ENCODE peak calls at places on chromosomes 6 and 20, in seven cellular contexts. Y, G, L, O, K, A and P are unnamed samples.

GRCh38 chr6:15677822-15678221 is 15.0 kb upstream of the DTNBP1 start:
- DNase-seq in Y (no peak), G (no peak), L (no peak), O (no peak), K (no peak), A (no peak), P (no peak)

GRCh38 chr6:3915076-3915791 is 66.1 kb downstream of the FAM50B start:
- DNase-seq in Y (no peak), G (peak; percentile 14), L (no peak), O (no peak), K (no peak), A (peak; percentile 3), P (no peak)

GRCh38 chr20:58795181-58795922 is 55.4 kb downstream of the GNAS-AS1 start:
- DNase-seq in Y (no peak), G (no peak), L (no peak), O (no peak), K (no peak), A (no peak), P (no peak)

GRCh38 chr6:121285041-121285440 is 49.2 kb downstream of the TBC1D32 start:
- DNase-seq in Y (no peak), G (no peak), L (peak; percentile 74), O (no peak), K (no peak), A (no peak), P (no peak)

GRCh38 chr6:138477913-138478539 is 21.3 kb downstream of the NHSL1 start:
- DNase-seq in Y (no peak), G (no peak), L (no peak), O (no peak), K (no peak), A (no peak), P (no peak)

GRCh38 chr20:50191065-50191565 is 485 bp downstream of the CEBPB start:
- DNase-seq in Y (peak; percentile 75), G (no peak), L (no peak), O (peak; percentile 75), K (peak; percentile 76), A (peak; percentile 35), P (peak; percentile 45)

GRCh38 chr6:137728386-137729349 is 138.4 kb upstream of the TNFAIP3 start:
- DNase-seq in Y (no peak), G (no peak), L (peak; percentile 96), O (no peak), K (peak; percentile 43), A (no peak), P (no peak)

GRCh38 chr20:11373391-11373790 is 544.3 kb upstream of the BTBD3 start:
- DNase-seq in Y (no peak), G (no peak), L (peak; percentile 61), O (no peak), K (peak; percentile 16), A (no peak), P (no peak)

GRCh38 chr6:18235524-18235923 is 28.8 kb downstream of the DEK start:
- DNase-seq in Y (no peak), G (no peak), L (no peak), O (no peak), K (no peak), A (no peak), P (no peak)

GRCh38 chr20:63253438-63254236 is 626 bp downstream of the NKAIN4 start:
- DNase-seq in Y (no peak), G (peak; percentile 79), L (no peak), O (no peak), K (peak; percentile 55), A (no peak), P (no peak)

GRCh38 chr6:42138630-42139619 is 3.5 kb downstream of the C6orf132 start:
- DNase-seq in Y (no peak), G (peak; percentile 73), L (peak; percentile 42), O (no peak), K (no peak), A (no peak), P (no peak)

GRCh38 chr6:152458648-152459047 is 178.5 kb downstream of the SYNE1 start:
- DNase-seq in Y (no peak), G (no peak), L (peak; percentile 53), O (no peak), K (no peak), A (no peak), P (no peak)

GRCh38 chr20:57609842-57610167 is 10.4 kb downstream of the ZBP1 start:
- DNase-seq in Y (no peak), G (no peak), L (no peak), O (no peak), K (no peak), A (no peak), P (peak; percentile 19)

GRCh38 chr6:128036808-128037570 is 136.1 kb upstream of the THEMIS start:
- DNase-seq in Y (no peak), G (no peak), L (peak; percentile 52), O (no peak), K (no peak), A (no peak), P (no peak)

GRCh38 chr6:75291331-75291730 is 6.7 kb upstream of the TMEM30A start:
- DNase-seq in Y (no peak), G (no peak), L (no peak), O (no peak), K (no peak), A (no peak), P (no peak)

GRCh38 chr6:75290558-75290957 is 6.0 kb upstream of the TMEM30A start:
- DNase-seq in Y (no peak), G (no peak), L (no peak), O (no peak), K (no peak), A (no peak), P (no peak)

GRCh38 chr6:75290136-75290535 is 5.5 kb upstream of the TMEM30A start:
- DNase-seq in Y (no peak), G (no peak), L (no peak), O (no peak), K (no peak), A (no peak), P (no peak)

GRCh38 chr6:75291744-75292143 is 7.2 kb upstream of the TMEM30A start:
- DNase-seq in Y (no peak), G (no peak), L (no peak), O (no peak), K (no peak), A (no peak), P (no peak)

DNA sequence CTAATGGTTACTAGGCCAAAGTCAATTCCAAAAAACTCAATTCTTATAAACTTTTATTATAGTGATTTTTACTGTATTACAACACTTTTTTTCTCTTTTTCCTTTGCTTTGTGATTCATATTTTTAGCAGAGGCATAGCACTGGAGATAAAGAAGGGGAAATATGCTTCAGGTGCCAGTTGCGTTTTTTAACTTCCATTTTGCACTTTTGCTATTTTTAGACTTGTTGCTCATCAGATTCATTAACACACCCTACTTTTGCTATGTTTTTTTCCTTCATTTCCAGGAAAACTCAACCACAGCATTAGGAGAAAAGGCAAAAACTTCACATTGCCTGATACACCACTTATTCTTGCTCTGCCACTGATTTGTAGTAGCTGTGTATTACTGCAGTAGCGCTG is 7.9 kb upstream of the TMEM30A start:
- DNase-seq in Y (no peak), G (no peak), L (no peak), O (no peak), K (no peak), A (no peak), P (no peak)
- H3K27ac ChIP-seq in Y (no peak overlapping the region), G (no peak overlapping the region), L (no peak overlapping the region), O (no peak overlapping the region), K (no peak overlapping the region), A (no peak overlapping the region), P (no peak overlapping the region)

DNA sequence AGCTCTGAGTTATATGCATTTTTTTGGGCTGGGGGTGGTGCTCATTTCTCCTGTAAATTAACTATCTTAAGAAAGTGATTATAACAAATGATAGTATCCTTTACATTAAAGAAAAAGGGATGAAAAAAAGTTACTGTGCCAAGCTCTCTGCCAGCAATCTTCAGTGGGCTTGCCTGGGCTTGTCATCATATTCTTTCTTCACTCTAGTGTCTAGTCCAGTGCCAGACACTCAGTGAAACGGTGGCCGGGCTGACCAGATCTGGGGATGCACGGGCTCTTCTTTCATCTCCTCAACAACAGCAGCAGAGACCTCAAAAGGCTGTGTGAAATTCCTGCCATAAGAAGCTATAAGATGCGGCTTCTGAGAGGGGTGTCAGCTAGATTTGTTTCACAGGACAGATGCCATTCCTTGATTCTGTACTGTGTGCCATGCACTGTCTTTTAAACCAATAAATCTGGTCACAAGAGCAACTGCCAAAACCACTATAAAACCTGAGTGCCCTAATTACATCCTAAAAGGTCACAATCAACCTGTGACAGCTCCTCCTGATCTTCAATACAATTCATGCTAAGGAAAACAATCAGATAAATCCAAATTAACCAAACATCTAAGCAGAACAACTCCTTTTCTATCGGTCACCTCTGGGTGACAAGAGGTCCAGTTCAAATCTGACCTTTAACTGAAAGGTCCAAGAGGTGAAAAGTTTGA is 12.1 kb downstream of the EXOC2 start:
- DNase-seq in Y (no peak), G (no peak), L (no peak), O (no peak), K (no peak), A (no peak), P (no peak)
- H3K27ac ChIP-seq in Y (no peak overlapping the region), G (no peak overlapping the region), L (no peak overlapping the region), O (no peak overlapping the region), K (peak overlapping the region; percentile 50), A (no peak overlapping the region), P (no peak overlapping the region)

GRCh38 chr6:151075943-151076555 is 163.7 kb upstream of the AKAP12 start:
- DNase-seq in Y (no peak), G (peak; percentile 19), L (no peak), O (no peak), K (no peak), A (no peak), P (no peak)

GRCh38 chr6:151071295-151071694 is 168.5 kb upstream of the AKAP12 start:
- DNase-seq in Y (no peak), G (no peak), L (peak; percentile 89), O (no peak), K (no peak), A (no peak), P (no peak)

GRCh38 chr6:151075527-151075926 is 164.2 kb upstream of the AKAP12 start:
- DNase-seq in Y (no peak), G (no peak), L (peak; percentile 87), O (no peak), K (no peak), A (no peak), P (no peak)

GRCh38 chr6:151078655-151079054 is 161.1 kb upstream of the AKAP12 start:
- DNase-seq in Y (no peak), G (peak; percentile 35), L (no peak), O (no peak), K (no peak), A (no peak), P (no peak)

GRCh38 chr6:151075005-151075404 is 164.8 kb upstream of the AKAP12 start:
- DNase-seq in Y (no peak), G (no peak), L (no peak), O (no peak), K (no peak), A (no peak), P (no peak)
- H3K27ac ChIP-seq in Y (no peak overlapping the region), G (no peak overlapping the region), L (no peak overlapping the region), O (no peak overlapping the region), K (no peak overlapping the region), A (no peak overlapping the region), P (no peak overlapping the region)

DNA sequence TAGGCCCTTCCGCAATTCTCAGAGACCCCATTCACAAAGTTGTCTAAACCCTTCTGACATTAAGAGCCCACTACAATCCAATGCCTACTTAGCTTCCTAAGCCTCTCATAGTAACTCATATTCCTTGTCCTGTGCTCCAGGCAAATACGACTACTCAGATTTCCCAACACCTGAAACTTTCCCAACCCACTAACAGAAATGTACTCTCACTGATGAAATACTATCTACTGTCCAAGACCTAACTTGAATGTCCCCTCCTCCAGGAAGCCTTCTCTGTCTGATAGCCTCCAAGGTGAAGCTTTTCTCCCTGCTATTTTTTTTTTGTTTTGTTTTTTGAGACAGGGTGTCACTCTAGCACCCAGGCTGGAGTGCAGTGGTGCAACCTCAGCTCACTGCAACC is 30.4 kb downstream of the GPLD1 start:
- DNase-seq in Y (no peak), G (no peak), L (no peak), O (no peak), K (no peak), A (no peak), P (no peak)
- H3K27ac ChIP-seq in Y (no peak overlapping the region), G (no peak overlapping the region), L (no peak overlapping the region), O (no peak overlapping the region), K (peak overlapping the region; percentile 9), A (no peak overlapping the region), P (no peak overlapping the region)